ENCODE peak calls at places on chromosomes 7 and 10, in four cellular contexts. Q is T1000, R is HEK293T, M is H9. L is an unnamed sample.

GRCh38 chr7:19853261-19853832 is 79.9 kb upstream of the TMEM196 start:
- DNase-seq in R (no peak), M (no peak), Q (no peak), L (no peak)

GRCh38 chr10:114684085-114684821 is 26.2 kb upstream of the ABLIM1 start:
- DNase-seq in M (no peak), R (no peak), Q (no peak), L (no peak)

GRCh38 chr10:28467615-28468014 is 65.3 kb upstream of the WAC start:
- DNase-seq in Q (no peak), M (no peak), R (no peak), L (no peak)

GRCh38 chr10:55063817-55064216 is 262.8 kb upstream of the PCDH15 start:
- DNase-seq in Q (no peak), R (no peak), M (no peak), L (no peak)

GRCh38 chr10:62433181-62433692 is 59.1 kb downstream of the ZNF365 start:
- DNase-seq in Q (peak), M (no peak), R (no peak), L (peak)

GRCh38 chr10:91090761-91091529 is 129.5 kb upstream of the PCGF5 start:
- DNase-seq in R (no peak), M (no peak), Q (no peak), L (peak)

GRCh38 chr10:48551796-48552591 is 52.9 kb downstream of the ARHGAP22 start:
- DNase-seq in Q (no peak), R (peak), M (peak), L (peak)

GRCh38 chr10:44925224-44925623 is 14.1 kb downstream of the TMEM72 start:
- DNase-seq in R (peak), M (peak), Q (no peak), L (no peak)

GRCh38 chr7:25083201-25083600 is 41.9 kb downstream of the CYCS start:
- DNase-seq in R (no peak), Q (no peak), M (no peak), L (no peak)